ENCODE peak calls at places on chromosomes 13 and 19, in five cellular contexts. C is colonic mucosa, P is H9, E is IMR-90, W is GM12878. L is an unnamed sample. For H3K9me3, the result is how much of the 10 kb centered on the place peaks cover.

GRCh38 chr13:111546921-111547675 is 226.7 kb downstream of the TEX29 start:
- DNase-seq in C (no peak), P (no peak), E (no peak), W (no peak), L (no peak)

GRCh38 chr13:110874508-110874960 is 40.3 kb downstream of the ANKRD10 start:
- DNase-seq in C (peak), P (peak), E (peak), W (no peak), L (peak)

GRCh38 chr19:35899547-35900214 is 659 bp downstream of the NFKBID start:
- DNase-seq in C (peak), P (peak), E (peak), W (peak), L (peak)

GRCh38 chr19:53112286-53112685 is 9.1 kb upstream of the ZNF160 start:
- DNase-seq in C (no peak), P (no peak), E (peak), W (no peak), L (no peak)

GRCh38 chr19:7482584-7483439 is 6.0 kb downstream of the PEX11G start:
- DNase-seq in C (peak), P (peak), E (no peak), W (no peak), L (no peak)

GRCh38 chr19:5155586-5156210 is 184.9 kb downstream of the PTPRS start:
- DNase-seq in C (no peak), P (no peak), E (no peak), W (no peak), L (no peak)

GRCh38 chr13:32849369-32849768 is 166.9 kb upstream of the KL start:
- DNase-seq in C (no peak), P (no peak), E (no peak), W (no peak), L (no peak)

GRCh38 chr13:31433756-31434155 is 234.0 kb downstream of the B3GLCT start:
- DNase-seq in C (no peak), P (no peak), E (no peak), W (no peak), L (no peak)

GRCh38 chr13:53411443-53411842 is 382.8 kb downstream of the OLFM4 start:
- DNase-seq in C (no peak), P (no peak), E (no peak), W (no peak), L (no peak)

GRCh38 chr13:110924639-110924934 is 9.7 kb upstream of the ANKRD10 start:
- DNase-seq in C (no peak), P (peak), E (no peak), W (no peak), L (no peak)

GRCh38 chr13:31352467-31352866 is 152.7 kb downstream of the B3GLCT start:
- DNase-seq in C (no peak), P (peak), E (no peak), W (no peak), L (no peak)

GRCh38 chr19:35065574-35065973 is 24.1 kb downstream of the HPN start:
- DNase-seq in C (no peak), P (no peak), E (no peak), W (no peak), L (no peak)

GRCh38 chr19:46392252-46392801 is 21.0 kb downstream of the CCDC8 start:
- DNase-seq in C (no peak), P (no peak), E (peak), W (no peak), L (no peak)

GRCh38 chr13:51477653-51478324 is 25.0 kb upstream of the INTS6 start:
- DNase-seq in C (no peak), P (no peak), E (no peak), W (no peak), L (no peak)

GRCh38 chr19:16202320-16203255 is 4.9 kb downstream of the AP1M1 start:
- DNase-seq in C (no peak), P (no peak), E (no peak), W (no peak), L (no peak)

GRCh38 chr19:10593148-10593547 is 6.0 kb upstream of the AP1M2 start:
- DNase-seq in C (no peak), P (no peak), E (no peak), W (no peak), L (no peak)

GRCh38 chr19:51691122-51692064 is 1.7 kb upstream of the SPACA6 start:
- DNase-seq in C (no peak), P (no peak), E (peak), W (no peak), L (no peak)

GRCh38 chr19:3189702-3190469 is 4.2 kb downstream of the NCLN start:
- DNase-seq in C (peak), P (no peak), E (no peak), W (no peak), L (no peak)

GRCh38 chr13:23440821-23441608 is 7.5 kb upstream of the SACS start:
- DNase-seq in C (no peak), P (no peak), E (peak), W (no peak), L (no peak)

GRCh38 chr13:60691268-60691667 is 294.2 kb downstream of the TDRD3 start:
- DNase-seq in C (no peak), P (no peak), E (no peak), W (no peak), L (no peak)

GRCh38 chr19:54448037-54448773 is 794 bp upstream of the LENG8 start:
- DNase-seq in C (peak), P (peak), E (peak), W (no peak), L (peak)

GRCh38 chr19:14081797-14082674 is 3.5 kb downstream of the C19orf67 start:
- DNase-seq in C (peak), P (no peak), E (peak), W (no peak), L (no peak)

GRCh38 chr13:46654956-46655726 is 102.2 kb downstream of the LRCH1 start:
- DNase-seq in C (no peak), P (no peak), E (no peak), W (no peak), L (no peak)

GRCh38 chr13:21637296-21637695 is 33.3 kb upstream of the MICU2 start:
- DNase-seq in C (peak), P (no peak), E (peak), W (no peak), L (no peak)

GRCh38 chr19:12791345-12792047 is at the start of gene JUNB:
- DNase-seq in C (peak), P (peak), E (peak), W (peak), L (peak)

GRCh38 chr19:27765397-27765796 is 1447.6 kb downstream of the UQCRFS1 start:
- DNase-seq in C (no peak), P (peak), E (no peak), W (no peak), L (no peak)

GRCh38 chr19:27762933-27763332 is 1450.0 kb downstream of the UQCRFS1 start:
- DNase-seq in C (no peak), P (no peak), E (no peak), W (no peak), L (no peak)

GRCh38 chr19:27765912-27766725 is 1446.8 kb downstream of the UQCRFS1 start:
- DNase-seq in C (peak), P (no peak), E (no peak), W (no peak), L (no peak)

GRCh38 chr19:27767234-27767633 is 1445.7 kb downstream of the UQCRFS1 start:
- DNase-seq in C (no peak), P (no peak), E (no peak), W (no peak), L (no peak)

GRCh38 chr19:27764186-27764804 is 1448.7 kb downstream of the UQCRFS1 start:
- DNase-seq in C (no peak), P (no peak), E (no peak), W (no peak), L (no peak)
- H3K9me3 ChIP-seq in C (under half), P (under half), E (under half), W (under half), L (under half)

GRCh38 chr13:59547950-59548349 is 615.8 kb downstream of the DIAPH3 start:
- DNase-seq in C (no peak), P (no peak), E (no peak), W (no peak), L (no peak)
- H3K9ac ChIP-seq in C (no peak), P (no peak), E (no peak), W (no peak), L (no peak)

DNA sequence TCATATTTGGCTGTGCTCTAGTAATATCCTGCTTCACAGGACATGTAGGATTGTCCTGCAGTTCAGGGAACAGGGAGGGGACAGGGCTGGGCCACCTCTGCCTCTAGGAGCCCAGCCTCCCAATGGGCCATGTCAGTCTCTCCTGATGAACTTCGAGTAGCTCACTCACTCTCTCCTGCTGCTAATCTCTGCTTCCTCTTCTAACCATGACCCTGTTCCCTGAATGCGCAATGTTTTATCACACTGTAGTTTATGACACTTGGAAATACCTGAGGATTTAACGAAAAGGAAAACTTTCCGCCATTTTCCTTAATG is 9.2 kb downstream of the PARP4 start:
- DNase-seq in C (peak), P (no peak), E (no peak), W (no peak), L (no peak)
- H3K9me3 ChIP-seq in C (under half), P (under half), E (under half), W (under half), L (under half)

DNA sequence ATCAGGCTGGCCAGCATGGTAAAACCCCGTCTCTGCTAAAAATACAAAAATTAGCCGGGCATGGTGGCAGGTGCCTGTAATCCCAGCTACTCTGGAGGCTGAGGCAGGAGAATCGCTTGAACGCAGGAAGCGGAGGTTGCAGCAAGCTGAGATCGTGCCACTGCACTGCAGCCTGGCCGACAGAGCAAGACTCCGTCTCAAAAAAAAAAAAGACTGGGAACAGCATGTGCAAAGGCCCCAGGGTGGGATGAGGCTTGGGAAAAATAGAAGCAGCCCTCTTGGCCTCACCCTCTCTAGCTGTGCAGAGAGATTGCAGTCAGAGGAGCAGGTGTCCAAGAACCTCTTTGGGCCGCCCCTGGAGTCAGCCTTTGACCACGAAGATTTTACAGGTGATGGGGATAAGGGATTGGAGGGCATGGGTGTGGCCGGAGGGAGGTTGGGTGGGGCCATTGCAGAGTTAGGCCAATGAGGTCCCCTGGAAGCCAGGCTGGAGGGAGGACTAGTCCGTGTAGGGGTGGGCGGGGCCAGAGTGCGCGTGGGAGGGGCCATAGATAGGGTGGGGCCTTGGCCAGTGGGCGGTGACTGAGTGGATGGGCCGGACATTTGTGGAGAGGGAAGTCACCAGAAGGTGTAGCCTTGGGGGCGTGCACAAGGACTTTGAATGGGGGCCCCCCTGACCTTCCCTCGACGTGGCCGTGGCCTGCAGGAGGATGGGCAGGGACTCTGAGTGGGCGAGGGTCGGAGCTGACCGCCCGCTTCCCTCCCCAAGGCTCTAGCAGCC is 16.9 kb upstream of the B3GNT3 start:
- DNase-seq in C (peak), P (peak), E (peak), W (no peak), L (peak)
- H3K9ac ChIP-seq in C (peak), P (no peak), E (no peak), W (no peak), L (no peak)

GRCh38 chr19:40700083-40700482 is 9.6 kb upstream of the NUMBL start:
- DNase-seq in C (no peak), P (no peak), E (no peak), W (no peak), L (no peak)
- H3K9me3 ChIP-seq in C (under half), P (under half), E (under half), W (under half), L (under half)